ENCODE peak calls at places on chromosomes 7 and 10, in six cellular contexts. T is spleen, Z is colonic mucosa, W is PC-9, S is breast epithelium, J is left ventricle myocardium inferior. F is an unnamed sample. For H3K9me3, the result is how much of the 10 kb centered on the place peaks cover.

GRCh38 chr10:62638062-62638477 is 166.4 kb upstream of the ADO start:
- DNase-seq in T (no peak), Z (no peak), W (no peak), S (no peak), J (no peak), F (no peak)

GRCh38 chr7:156383526-156383925 is 257.0 kb upstream of the RNF32 start:
- DNase-seq in T (no peak), Z (no peak), W (no peak), S (no peak), J (no peak), F (no peak)

GRCh38 chr7:102992820-102993531 is 80.2 kb downstream of the LRRC17 start:
- DNase-seq in T (no peak), Z (peak), W (peak), S (no peak), J (no peak), F (no peak)

GRCh38 chr7:131293018-131293417 is 34.7 kb upstream of the MKLN1 start:
- DNase-seq in T (no peak), Z (no peak), W (no peak), S (no peak), J (peak), F (no peak)

GRCh38 chr10:91856637-91857036 is 52.6 kb downstream of the FGFBP3 start:
- DNase-seq in T (no peak), Z (no peak), W (no peak), S (no peak), J (no peak), F (no peak)

GRCh38 chr10:129769381-129770116 is 194.5 kb downstream of the EBF3 start:
- DNase-seq in T (peak), Z (peak), W (no peak), S (no peak), J (no peak), F (peak)

GRCh38 chr7:47968852-47969774 is 10.3 kb downstream of the HUS1 start:
- DNase-seq in T (no peak), Z (peak), W (peak), S (no peak), J (peak), F (peak)

GRCh38 chr7:124029789-124030188 is 3.1 kb downstream of the TMEM229A start:
- DNase-seq in T (no peak), Z (no peak), W (no peak), S (no peak), J (no peak), F (no peak)

GRCh38 chr7:90180649-90181048 is 26.4 kb downstream of the STEAP1 start:
- DNase-seq in T (no peak), Z (no peak), W (peak), S (no peak), J (no peak), F (no peak)

GRCh38 chr10:98425511-98426352 is 10.8 kb upstream of the PYROXD2 start:
- DNase-seq in T (no peak), Z (peak), W (peak), S (no peak), J (peak), F (peak)

GRCh38 chr7:81501220-81501619 is 268.6 kb downstream of the HGF start:
- DNase-seq in T (no peak), Z (no peak), W (no peak), S (no peak), J (no peak), F (no peak)

GRCh38 chr7:30502470-30503251 is 2.0 kb downstream of the GGCT start:
- DNase-seq in T (no peak), Z (no peak), W (peak), S (no peak), J (no peak), F (no peak)

GRCh38 chr7:92586403-92586802 is 3.8 kb downstream of the FAM133B start:
- DNase-seq in T (no peak), Z (no peak), W (no peak), S (no peak), J (no peak), F (no peak)

GRCh38 chr7:35370694-35371093 is 116.8 kb upstream of the TBX20 start:
- DNase-seq in T (no peak), Z (no peak), W (no peak), S (no peak), J (no peak), F (no peak)

GRCh38 chr7:106895246-106895864 is 30.3 kb downstream of the PIK3CG start:
- DNase-seq in T (peak), Z (peak), W (no peak), S (peak), J (no peak), F (no peak)

GRCh38 chr10:119466655-119467054 is 75.9 kb downstream of the RGS10 start:
- DNase-seq in T (peak), Z (no peak), W (peak), S (no peak), J (no peak), F (no peak)

GRCh38 chr10:97715259-97715874 is 1.8 kb downstream of the MARVELD1 start:
- DNase-seq in T (no peak), Z (no peak), W (no peak), S (no peak), J (no peak), F (no peak)

GRCh38 chr7:23422384-23422783 is 47.9 kb downstream of the IGF2BP3 start:
- DNase-seq in T (no peak), Z (no peak), W (no peak), S (no peak), J (no peak), F (no peak)

GRCh38 chr7:131431289-131431688 is 103.6 kb downstream of the MKLN1 start:
- DNase-seq in T (no peak), Z (no peak), W (no peak), S (peak), J (peak), F (peak)

GRCh38 chr7:129066290-129067131 is 11.6 kb upstream of the TNPO3 start:
- DNase-seq in T (no peak), Z (no peak), W (peak), S (no peak), J (no peak), F (peak)

GRCh38 chr10:92689663-92690210 is at the start of gene HHEX:
- DNase-seq in T (peak), Z (peak), W (peak), S (no peak), J (peak), F (peak)

GRCh38 chr7:157336383-157337315 is at the start of gene DNAJB6:
- DNase-seq in T (peak), Z (peak), W (peak), S (peak), J (peak), F (peak)

GRCh38 chr7:44101966-44102845 is 1.9 kb upstream of the AEBP1 start:
- DNase-seq in T (peak), Z (no peak), W (no peak), S (no peak), J (peak), F (peak)
- H3K27ac ChIP-seq in T (no peak), Z (no peak), W (no peak), S (peak), J (peak), F (peak)

GRCh38 chr10:42519761-42520460 is 118.5 kb downstream of the ZNF33B start:
- DNase-seq in T (no peak), Z (no peak), W (no peak), S (no peak), J (no peak), F (no peak)
- H3K9me3 ChIP-seq in T (half or more), Z (under half), W (half or more), S (half or more), J (half or more), F (half or more)

GRCh38 chr10:12129222-12130111 is at the start of gene SEC61A2:
- DNase-seq in T (peak), Z (peak), W (peak), S (peak), J (peak), F (peak)

GRCh38 chr10:12135631-12136030 is 6.2 kb downstream of the SEC61A2 start:
- DNase-seq in T (no peak), Z (no peak), W (no peak), S (no peak), J (no peak), F (no peak)

GRCh38 chr10:12130237-12130872 is 878 bp downstream of the SEC61A2 start:
- DNase-seq in T (peak), Z (peak), W (peak), S (no peak), J (no peak), F (peak)
- H3K27ac ChIP-seq in T (peak), Z (no peak), W (no peak), S (peak), J (peak), F (no peak)

DNA sequence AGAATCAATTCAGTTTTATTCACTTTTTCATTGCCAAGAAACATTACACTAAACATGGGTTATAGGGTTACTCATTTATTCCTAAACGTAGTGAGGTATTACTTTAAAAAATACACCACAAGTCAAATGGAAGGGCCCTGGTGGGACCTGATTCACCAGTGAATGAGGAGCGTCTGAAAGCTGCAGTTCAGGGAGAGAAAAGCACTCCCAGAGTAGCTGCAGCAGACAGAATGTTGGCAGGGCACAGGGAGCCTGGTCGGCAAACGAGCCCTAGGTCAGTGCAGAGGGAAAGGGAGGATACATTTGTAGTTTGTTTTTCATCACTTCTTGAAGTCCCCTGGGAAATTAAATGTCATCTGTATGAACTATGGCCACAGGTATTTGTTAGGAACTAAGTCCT is 361.7 kb upstream of the ETV1 start:
- DNase-seq in T (no peak), Z (no peak), W (no peak), S (no peak), J (peak), F (no peak)
- H3K9me3 ChIP-seq in T (under half), Z (under half), W (under half), S (under half), J (under half), F (under half)

GRCh38 chr10:123760648-123761428 is 94.7 kb downstream of the GPR26 start:
- DNase-seq in T (no peak), Z (no peak), W (no peak), S (no peak), J (no peak), F (no peak)

GRCh38 chr10:123757853-123758252 is 91.7 kb downstream of the GPR26 start:
- DNase-seq in T (no peak), Z (no peak), W (no peak), S (no peak), J (no peak), F (no peak)

GRCh38 chr10:123761666-123762230 is 95.6 kb downstream of the GPR26 start:
- DNase-seq in T (no peak), Z (no peak), W (no peak), S (no peak), J (no peak), F (no peak)

GRCh38 chr10:123755061-123755460 is 88.9 kb downstream of the GPR26 start:
- DNase-seq in T (no peak), Z (no peak), W (no peak), S (no peak), J (no peak), F (no peak)

GRCh38 chr10:123759496-123760070 is 93.4 kb downstream of the GPR26 start:
- DNase-seq in T (no peak), Z (no peak), W (no peak), S (no peak), J (no peak), F (no peak)
- H3K27ac ChIP-seq in T (no peak), Z (no peak), W (no peak), S (no peak), J (no peak), F (no peak)

GRCh38 chr7:158933468-158934139 is 77.2 kb downstream of the DYNC2I1 start:
- DNase-seq in T (no peak), Z (no peak), W (no peak), S (no peak), J (no peak), F (no peak)

GRCh38 chr7:158934628-158935027 is 78.3 kb downstream of the DYNC2I1 start:
- DNase-seq in T (no peak), Z (no peak), W (no peak), S (no peak), J (no peak), F (no peak)

GRCh38 chr7:158935062-158935461 is 78.7 kb downstream of the DYNC2I1 start:
- DNase-seq in T (no peak), Z (no peak), W (no peak), S (no peak), J (no peak), F (peak)

GRCh38 chr7:158929306-158929705 is 72.9 kb downstream of the DYNC2I1 start:
- DNase-seq in T (no peak), Z (no peak), W (no peak), S (no peak), J (no peak), F (no peak)

DNA sequence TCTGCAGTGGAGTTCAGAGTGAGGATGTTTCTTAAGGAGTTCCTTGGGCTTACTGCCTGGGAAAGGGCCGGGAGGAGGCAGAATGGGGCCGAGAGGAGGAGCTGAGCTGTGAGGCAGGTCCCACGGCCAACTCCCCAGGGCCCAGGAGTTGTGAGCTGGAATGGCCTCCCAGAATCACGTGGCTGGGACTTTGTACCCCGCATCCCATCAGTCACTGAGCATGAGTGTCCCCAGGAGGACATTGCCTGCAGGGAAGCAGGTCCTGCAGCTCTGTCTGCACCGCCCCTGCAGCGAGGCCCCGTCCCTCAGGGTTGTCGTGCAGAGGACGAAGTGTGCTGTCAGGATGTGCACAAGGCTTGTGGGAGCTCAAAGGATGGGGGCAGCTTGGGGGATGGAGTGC is 75.5 kb downstream of the DYNC2I1 start:
- DNase-seq in T (no peak), Z (no peak), W (no peak), S (no peak), J (no peak), F (no peak)
- H3K9me3 ChIP-seq in T (under half), Z (under half), W (under half), S (under half), J (under half), F (under half)

GRCh38 chr7:18087031-18087686 is 59.5 kb upstream of the PRPS1L1 start:
- DNase-seq in T (peak), Z (no peak), W (no peak), S (no peak), J (peak), F (no peak)

GRCh38 chr7:18081617-18082016 is 54.0 kb upstream of the PRPS1L1 start:
- DNase-seq in T (no peak), Z (no peak), W (no peak), S (no peak), J (no peak), F (no peak)

GRCh38 chr7:18087687-18088078 is 60.0 kb upstream of the PRPS1L1 start:
- DNase-seq in T (no peak), Z (no peak), W (no peak), S (no peak), J (no peak), F (peak)

GRCh38 chr7:18082169-18082568 is 54.5 kb upstream of the PRPS1L1 start:
- DNase-seq in T (no peak), Z (no peak), W (no peak), S (no peak), J (no peak), F (no peak)

DNA sequence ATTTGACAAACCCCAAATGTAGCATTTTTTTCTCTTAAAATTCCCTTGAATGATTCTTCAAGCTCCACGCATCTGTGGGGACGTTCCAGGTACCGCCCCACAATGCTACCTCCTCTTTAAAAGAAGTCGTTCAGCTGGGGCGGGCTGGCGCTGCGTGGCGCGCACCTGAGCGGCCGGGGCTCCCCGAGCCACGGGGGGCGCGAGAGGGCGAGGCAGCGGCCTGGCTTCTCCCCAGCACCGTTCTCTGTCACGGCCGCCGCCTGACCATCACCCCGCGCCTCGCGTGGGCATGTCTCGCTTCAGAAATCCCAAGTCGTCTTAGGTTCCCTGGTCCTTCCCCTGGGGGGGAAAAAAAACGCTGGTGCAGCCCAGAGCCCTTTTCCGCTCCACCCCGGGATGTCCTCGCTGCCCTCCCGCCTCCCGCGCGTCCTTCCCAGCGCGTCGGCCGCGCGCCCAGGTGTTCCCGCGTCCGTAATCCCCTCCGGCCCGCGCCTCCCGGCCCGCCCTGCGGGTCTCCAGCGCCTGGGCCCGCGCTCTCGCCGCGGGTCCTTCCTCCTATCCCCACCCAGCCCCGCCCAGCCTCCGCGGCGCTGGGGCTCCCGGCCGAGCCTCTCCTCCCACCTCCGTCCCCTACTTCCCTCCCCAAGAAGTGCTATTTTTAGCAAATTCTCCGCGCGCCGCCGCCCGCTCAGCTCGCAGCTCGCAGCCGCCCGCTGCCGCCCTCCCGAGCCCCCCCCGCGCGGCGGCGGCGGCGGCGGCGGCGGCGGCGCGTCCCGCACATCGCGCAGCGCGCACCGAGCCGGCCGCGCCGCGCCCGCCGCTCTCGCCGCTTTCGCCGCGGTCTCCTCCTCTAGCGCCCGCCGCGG is 58.8 kb upstream of the PRPS1L1 start:
- DNase-seq in T (peak), Z (no peak), W (no peak), S (no peak), J (peak), F (no peak)
- H3K27ac ChIP-seq in T (peak), Z (no peak), W (no peak), S (no peak), J (peak), F (peak)

F was measured in adrenal gland.